ENCODE peak calls at places on chromosomes 3 and 15, in seven cellular contexts. L is RWPE2, Y is GM03348, E is A549, V is keratinocyte, F is NAMALWA, H is uterus. G is an unnamed sample.

GRCh38 chr15:42921049-42921731 is 612 bp upstream of the TTBK2 start:
- DNase-seq in F (peak), L (no peak), Y (peak), E (no peak), H (no peak), V (no peak), G (no peak)

GRCh38 chr15:55282284-55282833 is 7.3 kb downstream of the RAB27A start:
- DNase-seq in F (no peak), E (no peak), H (no peak), L (no peak), V (no peak), Y (peak), G (no peak)

GRCh38 chr15:67181221-67181639 is 73.2 kb downstream of the AAGAB start:
- DNase-seq in E (no peak), L (peak), V (no peak), Y (no peak), F (no peak), H (no peak), G (peak)

GRCh38 chr15:73573572-73573971 is 59.6 kb downstream of the NPTN start:
- DNase-seq in L (peak), V (no peak), E (no peak), H (peak), F (no peak), Y (no peak), G (no peak)

GRCh38 chr15:45144775-45145174 is 15.0 kb downstream of the DUOX1 start:
- DNase-seq in V (no peak), E (no peak), F (no peak), H (no peak), Y (no peak), L (peak), G (no peak)

GRCh38 chr3:48474619-48475018 is 28.1 kb downstream of the ATRIP start:
- DNase-seq in E (no peak), F (no peak), L (no peak), H (no peak), Y (no peak), V (no peak), G (no peak)

GRCh38 chr3:190811775-190812480 is 50.6 kb downstream of the GMNC start:
- DNase-seq in Y (peak), H (no peak), L (no peak), V (peak), E (peak), F (peak), G (no peak)

GRCh38 chr3:5197470-5198312 is 10.2 kb downstream of the EDEM1 start:
- DNase-seq in E (no peak), Y (peak), V (peak), L (no peak), F (peak), H (no peak), G (no peak)

GRCh38 chr3:108221403-108221802 is 821 bp downstream of the IFT57 start:
- DNase-seq in E (no peak), F (peak), H (no peak), V (no peak), L (no peak), Y (no peak), G (no peak)

GRCh38 chr3:117919611-117920010 is 1115.0 kb downstream of the IGSF11 start:
- DNase-seq in E (no peak), F (no peak), Y (no peak), H (no peak), V (no peak), L (no peak), G (no peak)

GRCh38 chr15:68640791-68641331 is 62.1 kb downstream of the CORO2B start:
- DNase-seq in E (no peak), V (peak), H (peak), F (no peak), Y (no peak), L (peak), G (peak)

GRCh38 chr3:101868534-101869464 is 19.5 kb downstream of the NFKBIZ start:
- DNase-seq in V (no peak), F (no peak), E (peak), H (no peak), Y (no peak), L (no peak), G (no peak)

GRCh38 chr15:29122506-29122905 is 147.1 kb downstream of the NSMCE3 start:
- DNase-seq in F (no peak), E (no peak), H (no peak), Y (no peak), L (no peak), V (no peak), G (no peak)

GRCh38 chr15:64809649-64810498 is 15.6 kb downstream of the PIF1 start:
- DNase-seq in F (peak), L (peak), Y (peak), V (no peak), E (peak), H (peak), G (peak)

GRCh38 chr15:41570764-41571163 is 11.8 kb downstream of the TYRO3 start:
- DNase-seq in H (no peak), E (no peak), Y (no peak), L (no peak), V (no peak), F (no peak), G (no peak)

GRCh38 chr15:36501063-36501678 is 78.3 kb upstream of the CDIN1 start:
- DNase-seq in L (no peak), V (no peak), H (no peak), E (peak), Y (peak), F (peak), G (no peak)

GRCh38 chr15:25877681-25878080 is 14.6 kb upstream of the ATP10A start:
- DNase-seq in Y (no peak), F (no peak), E (peak), L (peak), H (no peak), V (no peak), G (no peak)

GRCh38 chr3:196144383-196145105 is 62.7 kb upstream of the TFRC start:
- DNase-seq in H (no peak), V (no peak), L (no peak), E (no peak), F (no peak), Y (peak), G (no peak)

GRCh38 chr15:50883903-50884302 is 24.6 kb upstream of the AP4E1 start:
- DNase-seq in E (peak), L (no peak), F (no peak), V (peak), H (no peak), Y (peak), G (no peak)

G was measured in mesenteric fat pad.